ENCODE peak calls at places on chromosomes 3 and 15, in eight cellular contexts. F is A549, L is esophagus squamous epithelium, B is body of pancreas, K is adrenal gland, R is ovary, S is prostate gland, G is stomach. V is an unnamed sample. For H3K4me1, the result is how much of the 10 kb centered on the place peaks cover.

GRCh38 chr15:64006642-64007041 is 39.6 kb downstream of the DAPK2 start:
- DNase-seq in F (no peak), K (no peak), G (peak), S (peak), R (no peak), B (no peak), L (no peak), V (peak)

GRCh38 chr15:52252781-52253180 is 42.8 kb downstream of the MYO5C start:
- DNase-seq in L (no peak), K (no peak), F (peak), B (no peak), S (no peak), G (no peak), R (no peak), V (no peak)

GRCh38 chr15:64381000-64381751 is at the start of gene PCLAF:
- DNase-seq in L (peak), B (peak), R (peak), K (peak), G (peak), F (peak), S (peak), V (peak)

GRCh38 chr3:172549144-172549543 is 25.9 kb upstream of the TNFSF10 start:
- DNase-seq in F (no peak), B (no peak), S (no peak), R (no peak), L (no peak), K (no peak), G (no peak), V (no peak)

GRCh38 chr15:51688863-51689262 is 7.6 kb downstream of the SCG3 start:
- DNase-seq in R (no peak), B (no peak), F (no peak), S (no peak), G (no peak), L (no peak), K (no peak), V (no peak)

GRCh38 chr15:80317389-80318169 is 65.6 kb upstream of the CTXND1 start:
- DNase-seq in F (no peak), K (peak), G (no peak), R (no peak), L (no peak), B (no peak), S (no peak), V (no peak)

GRCh38 chr15:74913041-74913440 is 6.4 kb upstream of the FAM219B start:
- DNase-seq in B (no peak), K (no peak), L (no peak), F (no peak), R (no peak), G (no peak), S (no peak), V (no peak)

GRCh38 chr3:135966875-135967274 is 1.3 kb downstream of the PPP2R3A start:
- DNase-seq in K (no peak), R (no peak), G (no peak), B (no peak), L (no peak), F (no peak), S (no peak), V (no peak)

GRCh38 chr3:140487566-140487965 is 190.3 kb upstream of the TRIM42 start:
- DNase-seq in B (no peak), K (no peak), F (no peak), R (no peak), G (no peak), S (no peak), L (no peak), V (no peak)

GRCh38 chr3:21705769-21706168 is 45.2 kb downstream of the ZNF385D start:
- DNase-seq in F (no peak), L (no peak), B (peak), S (peak), K (peak), G (peak), R (no peak), V (no peak)

GRCh38 chr3:13497386-13497785 is 17.3 kb downstream of the HDAC11 start:
- DNase-seq in K (no peak), L (no peak), B (no peak), S (no peak), R (no peak), G (no peak), F (no peak), V (no peak)

GRCh38 chr3:72288955-72289707 is 504.2 kb upstream of the PROK2 start:
- DNase-seq in L (no peak), G (peak), K (no peak), R (no peak), S (peak), B (peak), F (no peak), V (no peak)

GRCh38 chr15:67784057-67784781 is 41.1 kb upstream of the SKOR1 start:
- DNase-seq in B (no peak), L (no peak), R (no peak), S (no peak), G (no peak), F (no peak), K (no peak), V (peak)

GRCh38 chr3:12179441-12179840 is 20.7 kb upstream of the TIMP4 start:
- DNase-seq in L (no peak), S (no peak), F (no peak), K (no peak), B (no peak), R (no peak), G (no peak), V (no peak)

GRCh38 chr15:39102431-39102830 is 478.4 kb upstream of the THBS1 start:
- DNase-seq in L (no peak), R (no peak), S (no peak), F (no peak), G (no peak), K (no peak), B (no peak), V (no peak)

GRCh38 chr3:13193320-13194284 is 120.4 kb upstream of the IQSEC1 start:
- DNase-seq in F (no peak), R (no peak), K (no peak), L (no peak), G (no peak), B (peak), S (no peak), V (no peak)

GRCh38 chr3:180980612-180981011 is 8.9 kb downstream of the DNAJC19 start:
- DNase-seq in K (no peak), F (no peak), B (no peak), S (no peak), R (no peak), G (no peak), L (no peak), V (no peak)

GRCh38 chr3:108818404-108818803 is 4.2 kb upstream of the TRAT1 start:
- DNase-seq in S (no peak), B (peak), G (peak), R (no peak), L (no peak), K (no peak), F (no peak), V (peak)

GRCh38 chr3:18010001-18010400 is 267.6 kb upstream of the TBC1D5 start:
- DNase-seq in B (no peak), K (no peak), R (no peak), S (no peak), F (no peak), G (no peak), L (no peak), V (no peak)

GRCh38 chr3:114231616-114232015 is 5.8 kb downstream of the ZNF80 start:
- DNase-seq in B (no peak), L (no peak), G (no peak), K (no peak), R (no peak), F (no peak), S (no peak), V (no peak)

GRCh38 chr3:171801738-171802600 is 8.3 kb downstream of the PLD1 start:
- DNase-seq in S (no peak), B (no peak), F (no peak), R (no peak), L (no peak), G (no peak), K (no peak), V (no peak)

GRCh38 chr15:101066501-101067408 is 147.6 kb downstream of the LRRK1 start:
- DNase-seq in F (no peak), L (no peak), K (no peak), B (no peak), R (no peak), G (no peak), S (no peak), V (no peak)

GRCh38 chr3:43727930-43728329 is 37.2 kb downstream of the ABHD5 start:
- DNase-seq in F (no peak), G (no peak), L (no peak), S (no peak), R (no peak), K (no peak), B (no peak), V (no peak)

GRCh38 chr3:100008081-100008698 is 106.1 kb downstream of the FILIP1L start:
- DNase-seq in S (no peak), G (no peak), F (no peak), L (no peak), R (no peak), K (no peak), B (no peak), V (no peak)

GRCh38 chr3:134944429-134944828 is 149.4 kb downstream of the EPHB1 start:
- DNase-seq in G (no peak), F (no peak), L (no peak), K (no peak), S (no peak), R (no peak), B (no peak), V (no peak)

GRCh38 chr3:53495091-53495517 is 693 bp downstream of the CACNA1D start:
- DNase-seq in K (peak), B (no peak), S (no peak), R (no peak), L (no peak), F (no peak), G (no peak), V (no peak)

GRCh38 chr3:121894191-121894990 is at the start of gene SLC15A2:
- DNase-seq in B (peak), R (no peak), F (no peak), K (peak), L (no peak), G (peak), S (peak), V (no peak)

GRCh38 chr3:53234130-53234840 is 21.5 kb downstream of the TKT start:
- DNase-seq in R (no peak), S (no peak), F (no peak), L (no peak), G (no peak), K (no peak), B (no peak), V (no peak)

GRCh38 chr3:29565236-29565635 is 284.4 kb downstream of the RBMS3 start:
- DNase-seq in B (no peak), R (no peak), K (no peak), F (no peak), G (no peak), L (no peak), S (no peak), V (no peak)

GRCh38 chr3:39185326-39185958 is 7.0 kb downstream of the XIRP1 start:
- DNase-seq in B (no peak), R (no peak), L (no peak), F (no peak), G (no peak), S (no peak), K (no peak), V (no peak)
- H3K4me1 ChIP-seq in B (under half), R (under half), L (half or more), F (under half), G (half or more), S (under half), K (under half), V (under half)

GRCh38 chr3:195117978-195118581 is 152.9 kb downstream of the XXYLT1 start:
- DNase-seq in L (no peak), G (peak), R (no peak), K (peak), F (no peak), S (no peak), B (no peak), V (peak)

GRCh38 chr3:195119461-195120198 is 151.3 kb downstream of the XXYLT1 start:
- DNase-seq in K (peak), R (no peak), F (no peak), S (no peak), L (no peak), G (no peak), B (no peak), V (no peak)

GRCh38 chr3:195118671-195119070 is 152.3 kb downstream of the XXYLT1 start:
- DNase-seq in B (no peak), F (no peak), L (no peak), S (no peak), K (no peak), G (no peak), R (no peak), V (no peak)

GRCh38 chr3:195122261-195122660 is 148.7 kb downstream of the XXYLT1 start:
- DNase-seq in G (no peak), S (no peak), R (no peak), L (no peak), K (no peak), F (no peak), B (no peak), V (no peak)

DNA sequence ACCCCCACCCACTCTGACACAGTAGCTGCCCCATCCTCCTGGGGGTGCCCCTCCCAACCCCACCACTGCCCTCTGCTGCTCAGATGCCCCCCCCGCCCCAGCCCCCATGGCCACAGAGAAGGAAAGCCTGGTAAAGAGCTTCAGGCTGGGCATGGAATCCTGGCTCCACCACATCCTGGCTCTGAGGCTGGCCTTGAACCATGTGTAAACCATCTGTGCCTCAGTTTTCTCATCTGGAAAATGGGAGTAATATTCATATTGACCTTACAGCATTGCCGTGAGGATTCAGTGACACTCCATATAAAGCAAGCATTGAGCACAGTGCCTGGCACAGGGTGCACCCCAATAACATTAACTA is 150.8 kb downstream of the XXYLT1 start:
- DNase-seq in K (no peak), R (no peak), B (no peak), F (no peak), S (no peak), L (no peak), G (no peak), V (no peak)
- TF ChIP-seq POLR2A in K (no peak), R (no peak), B (no peak), F (no peak), S (no peak), L (no peak), G (no peak), V (no peak)

GRCh38 chr3:195884691-195885035 is 23.7 kb downstream of the TNK2 start:
- DNase-seq in B (no peak), G (no peak), L (no peak), F (no peak), K (no peak), S (no peak), R (no peak), V (no peak)
- H3K27ac ChIP-seq in B (no peak), G (no peak), L (no peak), F (no peak), K (no peak), S (no peak), R (no peak), V (no peak)

DNA sequence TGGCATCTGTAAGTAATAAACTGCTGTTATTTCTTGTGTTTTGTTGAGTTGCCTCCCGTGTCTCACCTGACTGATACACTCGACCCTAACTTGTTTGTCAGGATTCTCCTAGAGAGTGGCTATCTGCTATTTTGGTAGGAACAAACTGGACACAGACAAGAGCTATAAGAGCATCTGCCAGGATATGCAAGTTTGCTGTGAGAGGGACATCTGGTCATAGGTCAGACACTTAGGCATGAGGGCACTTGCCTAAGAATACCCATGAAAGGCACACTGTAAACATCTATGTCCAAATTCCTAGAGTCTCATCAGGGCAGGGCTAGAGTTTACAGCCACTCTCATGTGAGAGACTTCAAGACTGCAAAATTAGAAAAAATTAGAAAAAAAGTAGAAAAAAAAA is 32.5 kb downstream of the NEDD4 start:
- DNase-seq in L (no peak), S (no peak), R (no peak), K (no peak), B (no peak), F (no peak), G (no peak), V (no peak)
- H3K4me1 ChIP-seq in L (under half), S (under half), R (under half), K (under half), B (under half), F (under half), G (under half), V (under half)

GRCh38 chr3:55646121-55646520 is 159.0 kb upstream of the WNT5A start:
- DNase-seq in B (no peak), F (no peak), G (no peak), S (no peak), L (no peak), R (no peak), K (no peak), V (no peak)
- TF ChIP-seq POLR2A in B (no peak), F (no peak), G (no peak), S (no peak), L (no peak), R (no peak), K (no peak), V (no peak)

DNA sequence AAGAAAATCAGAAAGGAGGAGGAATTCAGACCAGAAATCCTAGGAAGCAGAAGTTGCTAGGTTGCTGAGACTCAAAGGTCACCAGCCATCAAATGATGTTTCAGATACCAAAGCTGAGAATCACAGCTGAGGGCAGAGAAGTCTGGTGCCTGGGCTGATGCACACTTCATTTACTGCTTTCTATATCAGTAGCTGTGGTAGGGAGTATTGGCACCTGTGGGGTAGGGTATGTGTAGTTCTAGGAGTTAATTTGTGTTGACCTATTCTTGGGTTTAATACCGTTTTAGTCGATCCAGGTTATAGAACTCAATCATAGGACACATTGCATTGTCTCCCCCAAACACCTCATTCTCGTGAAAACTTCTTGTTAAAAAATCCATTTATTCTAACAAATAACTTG is 529.6 kb downstream of the AGBL1 start:
- DNase-seq in B (no peak), G (no peak), K (no peak), F (no peak), S (no peak), R (no peak), L (no peak), V (no peak)
- H3K27ac ChIP-seq in B (no peak), G (no peak), K (no peak), F (no peak), S (no peak), R (no peak), L (no peak), V (no peak)

DNA sequence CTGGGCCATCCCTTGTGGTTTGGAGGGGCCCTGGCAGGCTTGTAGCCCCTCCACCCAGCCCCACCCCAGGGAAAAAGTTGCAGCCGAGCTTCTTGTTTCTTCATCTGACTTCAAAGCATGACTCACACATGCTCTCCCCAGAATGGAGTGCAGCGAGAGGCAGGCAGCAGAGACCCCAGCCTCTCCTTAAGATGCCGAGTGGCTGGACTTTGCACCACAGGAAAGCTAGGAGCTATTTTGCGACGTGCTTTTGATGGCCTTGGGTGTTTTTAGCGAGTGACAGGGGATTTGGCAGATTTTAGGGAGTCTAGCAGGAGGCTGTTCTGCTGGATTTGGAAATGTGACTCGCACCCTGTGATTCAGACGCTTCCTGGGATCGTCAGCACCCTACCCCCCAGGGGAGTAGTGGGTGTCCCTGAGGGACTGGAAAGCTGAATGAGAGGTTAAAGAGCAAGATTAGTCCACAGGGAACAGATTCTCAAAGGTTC is 14.2 kb downstream of the BAHD1 start:
- DNase-seq in F (no peak), B (no peak), R (no peak), K (peak), L (no peak), G (no peak), S (no peak), V (no peak)
- H3K4me1 ChIP-seq in F (under half), B (half or more), R (under half), K (under half), L (half or more), G (half or more), S (under half), V (under half)

DNA sequence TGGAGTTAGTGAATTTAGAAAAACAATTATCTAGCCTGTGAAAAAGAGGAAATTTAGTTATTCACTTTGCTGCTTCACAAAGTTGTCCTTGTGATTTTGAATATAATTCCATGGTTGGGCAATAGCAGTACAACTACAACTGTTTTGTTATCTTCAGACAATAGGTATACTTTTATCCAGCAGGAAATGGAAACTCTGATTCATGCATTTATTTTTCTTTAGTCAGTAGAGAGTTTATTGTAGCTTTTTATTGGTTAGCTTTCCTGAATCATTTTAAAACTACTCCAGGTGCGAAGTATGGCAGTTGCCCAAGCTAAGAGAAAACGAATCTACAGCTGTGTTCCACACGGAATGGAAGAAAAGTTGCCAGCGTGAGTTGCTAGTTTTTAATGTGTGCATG is 80.3 kb downstream of the TM4SF4 start:
- DNase-seq in S (peak), G (no peak), R (no peak), B (no peak), K (no peak), F (no peak), L (no peak), V (peak)
- TF ChIP-seq POLR2A in S (no peak), G (no peak), R (no peak), B (no peak), K (no peak), F (no peak), L (no peak), V (no peak)

GRCh38 chr3:7305561-7305960 is 444.6 kb downstream of the GRM7 start:
- DNase-seq in L (no peak), B (no peak), G (no peak), S (no peak), F (no peak), K (no peak), R (no peak), V (no peak)
- H3K27ac ChIP-seq in L (no peak), B (no peak), G (no peak), S (no peak), F (no peak), K (no peak), R (no peak), V (no peak)